ENCODE peak calls at places on chromosomes 6 and 20, in ten cellular contexts. One of them, this sample, is unnamed.

GRCh38 chr20:11247059-11247630 is 573.3 kb upstream of the JAG1 start:
- DNase-seq in activated effector memory CD4-positive, alpha-beta T cell treated with anti-CD3 and anti-CD28 coated beads, Interleukin-2, amount 50 U/mL, for 16 hours: no peak
- DNase-seq in NCI-H748 treated with DMSO at 0.1 percent for 48 hours: no peak
- DNase-seq in stromal cell of bone marrow: no peak
- DNase-seq in fibroblast of the conjunctiva: no peak
- DNase-seq in T1000: no peak
- DNase-seq in omental fat pad: no peak
- DNase-seq in adipocyte: no peak
- DNase-seq in endothelial cell: no peak
- DNase-seq in PC-3: no peak
- DNase-seq in this sample: no peak

GRCh38 chr6:145428656-145429173 is 306.6 kb downstream of the EPM2A start:
- DNase-seq in T1000: no peak
- DNase-seq in fibroblast of the conjunctiva: no peak
- DNase-seq in adipocyte: peak
- DNase-seq in omental fat pad: no peak
- DNase-seq in NCI-H748 treated with DMSO at 0.1 percent for 48 hours: no peak
- DNase-seq in PC-3: no peak
- DNase-seq in activated effector memory CD4-positive, alpha-beta T cell treated with anti-CD3 and anti-CD28 coated beads, Interleukin-2, amount 50 U/mL, for 16 hours: no peak
- DNase-seq in endothelial cell: no peak
- DNase-seq in stromal cell of bone marrow: no peak
- DNase-seq in this sample: no peak

GRCh38 chr6:150352321-150353296 is 16.2 kb upstream of the IYD start:
- DNase-seq in fibroblast of the conjunctiva: peak
- DNase-seq in omental fat pad: no peak
- DNase-seq in T1000: no peak
- DNase-seq in adipocyte: peak
- DNase-seq in NCI-H748 treated with DMSO at 0.1 percent for 48 hours: no peak
- DNase-seq in activated effector memory CD4-positive, alpha-beta T cell treated with anti-CD3 and anti-CD28 coated beads, Interleukin-2, amount 50 U/mL, for 16 hours: no peak
- DNase-seq in stromal cell of bone marrow: peak
- DNase-seq in endothelial cell: no peak
- DNase-seq in PC-3: peak
- DNase-seq in this sample: no peak

GRCh38 chr20:15547109-15547508 is 1026.1 kb downstream of the KIF16B start:
- DNase-seq in activated effector memory CD4-positive, alpha-beta T cell treated with anti-CD3 and anti-CD28 coated beads, Interleukin-2, amount 50 U/mL, for 16 hours: no peak
- DNase-seq in T1000: no peak
- DNase-seq in stromal cell of bone marrow: peak
- DNase-seq in adipocyte: peak
- DNase-seq in NCI-H748 treated with DMSO at 0.1 percent for 48 hours: no peak
- DNase-seq in omental fat pad: no peak
- DNase-seq in endothelial cell: no peak
- DNase-seq in PC-3: no peak
- DNase-seq in fibroblast of the conjunctiva: no peak
- DNase-seq in this sample: no peak

GRCh38 chr6:88573971-88574370 is 389.4 kb downstream of the RNGTT start:
- DNase-seq in adipocyte: no peak
- DNase-seq in PC-3: no peak
- DNase-seq in endothelial cell: no peak
- DNase-seq in T1000: no peak
- DNase-seq in activated effector memory CD4-positive, alpha-beta T cell treated with anti-CD3 and anti-CD28 coated beads, Interleukin-2, amount 50 U/mL, for 16 hours: no peak
- DNase-seq in stromal cell of bone marrow: no peak
- DNase-seq in omental fat pad: no peak
- DNase-seq in NCI-H748 treated with DMSO at 0.1 percent for 48 hours: peak
- DNase-seq in fibroblast of the conjunctiva: no peak
- DNase-seq in this sample: no peak

GRCh38 chr6:168999392-168999791 is 254.3 kb downstream of the THBS2 start:
- DNase-seq in NCI-H748 treated with DMSO at 0.1 percent for 48 hours: no peak
- DNase-seq in stromal cell of bone marrow: peak
- DNase-seq in endothelial cell: no peak
- DNase-seq in adipocyte: no peak
- DNase-seq in PC-3: peak
- DNase-seq in T1000: no peak
- DNase-seq in omental fat pad: no peak
- DNase-seq in fibroblast of the conjunctiva: no peak
- DNase-seq in activated effector memory CD4-positive, alpha-beta T cell treated with anti-CD3 and anti-CD28 coated beads, Interleukin-2, amount 50 U/mL, for 16 hours: no peak
- DNase-seq in this sample: no peak

GRCh38 chr6:157644043-157644810 is 178.8 kb upstream of the SNX9 start:
- DNase-seq in fibroblast of the conjunctiva: peak
- DNase-seq in adipocyte: peak
- DNase-seq in T1000: no peak
- DNase-seq in activated effector memory CD4-positive, alpha-beta T cell treated with anti-CD3 and anti-CD28 coated beads, Interleukin-2, amount 50 U/mL, for 16 hours: peak
- DNase-seq in stromal cell of bone marrow: no peak
- DNase-seq in omental fat pad: no peak
- DNase-seq in NCI-H748 treated with DMSO at 0.1 percent for 48 hours: no peak
- DNase-seq in endothelial cell: no peak
- DNase-seq in PC-3: peak
- DNase-seq in this sample: no peak

GRCh38 chr6:27294409-27294808 is 17.7 kb downstream of the POM121L2 start:
- DNase-seq in NCI-H748 treated with DMSO at 0.1 percent for 48 hours: no peak
- DNase-seq in omental fat pad: no peak
- DNase-seq in activated effector memory CD4-positive, alpha-beta T cell treated with anti-CD3 and anti-CD28 coated beads, Interleukin-2, amount 50 U/mL, for 16 hours: no peak
- DNase-seq in stromal cell of bone marrow: no peak
- DNase-seq in fibroblast of the conjunctiva: no peak
- DNase-seq in endothelial cell: peak
- DNase-seq in adipocyte: no peak
- DNase-seq in T1000: no peak
- DNase-seq in PC-3: peak
- DNase-seq in this sample: no peak

GRCh38 chr6:158707120-158707519 is 57.3 kb downstream of the SYTL3 start:
- DNase-seq in endothelial cell: no peak
- DNase-seq in stromal cell of bone marrow: no peak
- DNase-seq in NCI-H748 treated with DMSO at 0.1 percent for 48 hours: no peak
- DNase-seq in fibroblast of the conjunctiva: no peak
- DNase-seq in adipocyte: peak
- DNase-seq in PC-3: peak
- DNase-seq in activated effector memory CD4-positive, alpha-beta T cell treated with anti-CD3 and anti-CD28 coated beads, Interleukin-2, amount 50 U/mL, for 16 hours: no peak
- DNase-seq in omental fat pad: no peak
- DNase-seq in T1000: no peak
- DNase-seq in this sample: peak

GRCh38 chr6:61977951-61978350 is 308.1 kb downstream of the KHDRBS2 start:
- DNase-seq in PC-3: peak
- DNase-seq in endothelial cell: no peak
- DNase-seq in NCI-H748 treated with DMSO at 0.1 percent for 48 hours: no peak
- DNase-seq in adipocyte: no peak
- DNase-seq in stromal cell of bone marrow: no peak
- DNase-seq in activated effector memory CD4-positive, alpha-beta T cell treated with anti-CD3 and anti-CD28 coated beads, Interleukin-2, amount 50 U/mL, for 16 hours: no peak
- DNase-seq in omental fat pad: no peak
- DNase-seq in T1000: no peak
- DNase-seq in fibroblast of the conjunctiva: no peak
- DNase-seq in this sample: no peak

GRCh38 chr6:69164564-69165252 is 529.6 kb downstream of the ADGRB3 start:
- DNase-seq in T1000: no peak
- DNase-seq in endothelial cell: no peak
- DNase-seq in activated effector memory CD4-positive, alpha-beta T cell treated with anti-CD3 and anti-CD28 coated beads, Interleukin-2, amount 50 U/mL, for 16 hours: no peak
- DNase-seq in omental fat pad: no peak
- DNase-seq in PC-3: peak
- DNase-seq in stromal cell of bone marrow: no peak
- DNase-seq in NCI-H748 treated with DMSO at 0.1 percent for 48 hours: peak
- DNase-seq in fibroblast of the conjunctiva: no peak
- DNase-seq in adipocyte: peak
- DNase-seq in this sample: no peak

GRCh38 chr6:54074109-54074508 is 37.1 kb upstream of the MLIP start:
- DNase-seq in adipocyte: no peak
- DNase-seq in stromal cell of bone marrow: no peak
- DNase-seq in T1000: no peak
- DNase-seq in endothelial cell: no peak
- DNase-seq in fibroblast of the conjunctiva: no peak
- DNase-seq in NCI-H748 treated with DMSO at 0.1 percent for 48 hours: no peak
- DNase-seq in omental fat pad: no peak
- DNase-seq in activated effector memory CD4-positive, alpha-beta T cell treated with anti-CD3 and anti-CD28 coated beads, Interleukin-2, amount 50 U/mL, for 16 hours: no peak
- DNase-seq in PC-3: no peak
- DNase-seq in this sample: no peak

GRCh38 chr20:39309458-39309857 is 347.3 kb downstream of the DHX35 start:
- DNase-seq in activated effector memory CD4-positive, alpha-beta T cell treated with anti-CD3 and anti-CD28 coated beads, Interleukin-2, amount 50 U/mL, for 16 hours: no peak
- DNase-seq in endothelial cell: no peak
- DNase-seq in stromal cell of bone marrow: no peak
- DNase-seq in adipocyte: no peak
- DNase-seq in fibroblast of the conjunctiva: no peak
- DNase-seq in T1000: no peak
- DNase-seq in PC-3: no peak
- DNase-seq in omental fat pad: no peak
- DNase-seq in NCI-H748 treated with DMSO at 0.1 percent for 48 hours: no peak
- DNase-seq in this sample: no peak

This sample was measured in mucosa of descending colon.